ENCODE peak calls at places on chromosomes 7 and 10, in four cellular contexts. P is fibroblast of the aortic adventitia, K is H9, C is upper lobe of right lung. J is an unnamed sample.

GRCh38 chr7:36984051-36984492 is 259.8 kb upstream of the AOAH start:
- DNase-seq in P (no peak), K (no peak), C (no peak), J (no peak)

GRCh38 chr7:73308665-73309214 is at the start of gene NSUN5:
- DNase-seq in C (peak), P (peak), K (peak), J (peak)

GRCh38 chr10:15444105-15445021 is 73.3 kb upstream of the FAM171A1 start:
- DNase-seq in P (no peak), K (no peak), C (no peak), J (no peak)

GRCh38 chr7:155418304-155418703 is 39.6 kb upstream of the EN2 start:
- DNase-seq in K (no peak), P (no peak), C (no peak), J (no peak)

GRCh38 chr10:4780782-4781181 is 45.2 kb upstream of the AKR1E2 start:
- DNase-seq in C (no peak), K (no peak), P (peak), J (no peak)

GRCh38 chr10:89215511-89215910 is 8.4 kb upstream of the CH25H start:
- DNase-seq in C (no peak), P (peak), K (no peak), J (no peak)

GRCh38 chr10:117165557-117166419 is 27.7 kb upstream of the VAX1 start:
- DNase-seq in K (peak), C (peak), P (peak), J (no peak)

GRCh38 chr10:47252093-47252780 is 47.8 kb upstream of the GDF10 start:
- DNase-seq in P (no peak), K (no peak), C (no peak), J (no peak)

GRCh38 chr7:40845959-40846358 is 711.2 kb downstream of the SUGCT start:
- DNase-seq in K (no peak), P (no peak), C (no peak), J (no peak)

GRCh38 chr10:13949844-13950542 is 363.2 kb downstream of the PRPF18 start:
- DNase-seq in C (no peak), K (no peak), P (peak), J (no peak)

GRCh38 chr10:101495324-101495925 is 92.6 kb downstream of the POLL start:
- DNase-seq in C (no peak), P (peak), K (no peak), J (no peak)

GRCh38 chr7:49513939-49514338 is 259.5 kb upstream of the VWC2 start:
- DNase-seq in C (no peak), K (no peak), P (no peak), J (no peak)

GRCh38 chr7:69651101-69651590 is 52.9 kb downstream of the AUTS2 start:
- DNase-seq in K (no peak), P (no peak), C (no peak), J (no peak)

GRCh38 chr10:103042129-103042528 is 124.0 kb downstream of the CNNM2 start:
- DNase-seq in K (peak), C (no peak), P (no peak), J (no peak)

GRCh38 chr7:132202541-132202940 is 373.7 kb downstream of the PLXNA4 start:
- DNase-seq in P (no peak), K (no peak), C (no peak), J (no peak)

GRCh38 chr7:21371371-21371770 is 56.5 kb upstream of the SP4 start:
- DNase-seq in C (no peak), P (no peak), K (no peak), J (no peak)

GRCh38 chr10:129659881-129660280 is 192.8 kb downstream of the MGMT start:
- DNase-seq in K (no peak), C (no peak), P (peak), J (no peak)

GRCh38 chr7:24967696-24968095 is 12.3 kb downstream of the OSBPL3 start:
- DNase-seq in K (no peak), C (no peak), P (no peak), J (no peak)

GRCh38 chr10:75660833-75661232 is 229.4 kb downstream of the LRMDA start:
- DNase-seq in K (no peak), C (no peak), P (no peak), J (no peak)

GRCh38 chr10:73889014-73889413 is 14.7 kb upstream of the CAMK2G start:
- DNase-seq in C (peak), K (peak), P (peak), J (no peak)

GRCh38 chr10:131972474-131973071 is 9.2 kb downstream of the BNIP3 start:
- DNase-seq in C (no peak), P (peak), K (no peak), J (no peak)

GRCh38 chr10:77297370-77297692 is 340.3 kb downstream of the KCNMA1 start:
- DNase-seq in C (no peak), P (peak), K (no peak), J (no peak)

GRCh38 chr10:103576862-103577261 is 83.4 kb downstream of the NEURL1 start:
- DNase-seq in P (no peak), K (no peak), C (no peak), J (no peak)

GRCh38 chr10:3666525-3667302 is 118.3 kb downstream of the KLF6 start:
- DNase-seq in P (no peak), C (no peak), K (no peak), J (no peak)

GRCh38 chr10:121853950-121854349 is 73.9 kb downstream of the ATE1 start:
- DNase-seq in P (no peak), C (no peak), K (no peak), J (no peak)

GRCh38 chr10:60555710-60556109 is 166.0 kb upstream of the ANK3 start:
- DNase-seq in K (no peak), P (no peak), C (no peak), J (no peak)

GRCh38 chr10:98028168-98028770 is 2.2 kb downstream of the CRTAC1 start:
- DNase-seq in C (peak), P (peak), K (peak), J (no peak)

GRCh38 chr7:130371059-130371458 is 9.2 kb upstream of the CPA1 start:
- DNase-seq in P (peak), K (no peak), C (no peak), J (peak)

GRCh38 chr10:89923661-89924060 is 222.3 kb downstream of the KIF20B start:
- DNase-seq in P (no peak), K (no peak), C (no peak), J (no peak)

GRCh38 chr7:99037327-99037940 is 106.5 kb downstream of the SMURF1 start:
- DNase-seq in C (no peak), P (no peak), K (no peak), J (no peak)

GRCh38 chr10:7320072-7320471 is 90.8 kb downstream of the SFMBT2 start:
- DNase-seq in C (no peak), P (no peak), K (no peak), J (no peak)

GRCh38 chr7:8197994-8198698 is 63.8 kb downstream of the ICA1 start:
- DNase-seq in P (no peak), K (no peak), C (no peak), J (no peak)

GRCh38 chr7:155455776-155456516 is 2.0 kb upstream of the EN2 start:
- DNase-seq in C (peak), P (no peak), K (no peak), J (no peak)

GRCh38 chr7:44292418-44292817 is 33.0 kb downstream of the CAMK2B start:
- DNase-seq in K (no peak), C (no peak), P (no peak), J (no peak)

GRCh38 chr10:65325913-65326312 is 1599.9 kb upstream of the LRRTM3 start:
- DNase-seq in K (peak), P (no peak), C (no peak), J (no peak)

GRCh38 chr10:34679177-34679576 is 135.9 kb downstream of the PARD3 start:
- DNase-seq in K (no peak), P (no peak), C (no peak), J (no peak)

GRCh38 chr10:34677132-34677531 is 138.0 kb downstream of the PARD3 start:
- DNase-seq in P (no peak), C (no peak), K (no peak), J (no peak)

GRCh38 chr10:34681933-34682332 is 133.2 kb downstream of the PARD3 start:
- DNase-seq in K (no peak), P (no peak), C (no peak), J (no peak)

GRCh38 chr10:34674169-34674568 is 140.9 kb downstream of the PARD3 start:
- DNase-seq in K (no peak), P (no peak), C (no peak), J (no peak)

DNA sequence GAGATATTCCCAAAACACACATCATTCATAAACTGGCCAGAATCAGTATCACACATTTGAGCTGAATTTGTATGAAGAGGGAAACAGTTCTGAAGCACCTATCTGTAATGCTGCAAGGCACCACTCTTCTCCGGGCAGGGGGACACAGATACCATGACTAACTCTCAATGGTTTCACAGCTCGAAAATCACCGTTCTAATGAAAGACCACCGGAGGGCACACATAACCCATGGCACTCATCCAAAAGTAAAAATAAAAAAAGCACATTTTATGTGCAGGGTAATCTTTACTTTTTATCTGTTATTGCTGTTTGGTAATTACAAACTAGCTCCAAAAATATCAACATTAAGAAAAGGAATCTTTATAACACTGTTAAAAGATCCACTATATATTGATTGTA is 137.5 kb downstream of the PARD3 start:
- DNase-seq in P (no peak), K (no peak), C (no peak), J (no peak)
- TF ChIP-seq CTCF in P (no peak), K (peak), C (no peak), J (no peak)

GRCh38 chr7:117386125-117386709 is 41.1 kb downstream of the ASZ1 start:
- DNase-seq in K (no peak), P (peak), C (no peak), J (no peak)
- TF ChIP-seq CTCF in K (no peak), P (no peak), C (no peak), J (no peak)

GRCh38 chr10:134205-134742 is 981 bp upstream of the ZMYND11 start:
- DNase-seq in C (peak), K (no peak), P (peak), J (no peak)
- TF ChIP-seq CTCF in C (no peak), K (no peak), P (no peak), J (no peak)

DNA sequence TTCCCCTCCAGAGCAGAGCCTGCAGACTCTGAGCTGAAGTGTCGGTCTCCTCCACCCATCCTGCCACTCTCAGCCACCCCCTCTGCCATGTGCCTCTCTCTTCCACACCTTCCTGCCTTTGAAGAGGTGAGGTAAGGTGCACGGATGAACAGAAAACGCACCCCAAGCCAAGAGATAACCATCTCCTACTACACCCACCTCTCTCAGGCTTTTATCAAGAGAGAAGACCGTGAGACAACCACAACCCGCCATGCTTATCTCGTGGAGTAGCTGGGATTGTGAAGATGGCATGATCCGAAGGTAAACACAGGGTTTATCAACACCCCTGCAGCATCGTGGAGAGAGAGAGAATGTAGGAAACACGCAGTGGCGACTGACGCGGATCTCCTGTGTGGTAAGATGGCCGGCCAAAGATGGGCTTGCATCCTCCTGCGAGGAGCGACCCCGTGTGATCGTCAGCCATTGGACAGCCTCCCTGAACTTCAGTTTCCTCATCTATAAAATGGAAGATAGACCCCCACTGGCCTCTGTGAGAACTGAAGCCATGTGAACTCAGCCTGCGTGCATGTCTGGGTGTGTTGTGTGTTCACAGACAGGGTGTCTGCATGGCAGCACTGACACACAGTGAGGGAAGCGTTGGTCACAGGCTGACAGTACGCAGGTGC is 219.0 kb downstream of the DIP2C start:
- DNase-seq in K (peak), P (no peak), C (no peak), J (no peak)
- TF ChIP-seq CTCF in K (no peak), P (no peak), C (no peak), J (no peak)

GRCh38 chr10:66822801-66823200 is 103.0 kb upstream of the LRRTM3 start:
- DNase-seq in K (peak), C (no peak), P (no peak), J (no peak)
- TF ChIP-seq CTCF in K (no peak), C (no peak), P (no peak), J (no peak)